ENCODE peak calls at places on chromosomes 5 and 9, in nine cellular contexts. M, X, N, O, K, Q, C, H and Z are unnamed samples.

GRCh38 chr9:126222363-126222834 is 104.2 kb upstream of the MVB12B start:
- DNase-seq in C (no peak), O (no peak), Q (no peak), K (no peak), H (no peak), M (no peak), N (no peak), X (no peak), Z (peak; percentile 24)

GRCh38 chr5:67047180-67047579 is 149.4 kb downstream of the CD180 start:
- DNase-seq in C (no peak), M (peak; percentile 52), K (no peak), Q (no peak), H (no peak), X (no peak), N (no peak), O (no peak), Z (no peak)

GRCh38 chr9:123354806-123355508 is 1.0 kb upstream of the CRB2 start:
- DNase-seq in C (no peak), Q (no peak), O (no peak), N (peak; percentile 10), M (no peak), H (no peak), X (no peak), K (no peak), Z (peak; percentile 56)

GRCh38 chr5:66824476-66824875 is 228.3 kb downstream of the MAST4 start:
- DNase-seq in X (no peak), N (no peak), Q (no peak), K (no peak), H (no peak), C (no peak), O (no peak), M (no peak), Z (no peak)

GRCh38 chr5:133469252-133469651 is 143.1 kb downstream of the FSTL4 start:
- DNase-seq in M (no peak), H (no peak), X (no peak), K (no peak), N (no peak), Q (no peak), O (no peak), C (no peak), Z (no peak)

GRCh38 chr5:135059000-135059923 is 25.2 kb upstream of the PITX1 start:
- DNase-seq in K (no peak), M (no peak), N (no peak), H (no peak), X (no peak), O (no peak), Q (no peak), C (no peak), Z (no peak)

GRCh38 chr5:26568316-26568715 is 470.1 kb downstream of the CDH9 start:
- DNase-seq in X (no peak), N (no peak), Q (no peak), O (no peak), C (no peak), H (no peak), K (no peak), M (no peak), Z (no peak)

GRCh38 chr9:95383198-95383673 is 65.7 kb upstream of the FANCC start:
- DNase-seq in K (peak; percentile 64), O (no peak), M (no peak), C (no peak), X (no peak), Q (no peak), H (no peak), N (no peak), Z (peak; percentile 56)

GRCh38 chr9:93656426-93657222 is 80.2 kb downstream of the PHF2 start:
- DNase-seq in M (no peak), O (no peak), Q (no peak), K (no peak), X (no peak), H (no peak), N (peak; percentile 12), C (no peak), Z (no peak)

GRCh38 chr5:138640138-138640537 is 64.9 kb upstream of the HSPA9 start:
- DNase-seq in Q (no peak), H (no peak), O (no peak), X (no peak), K (no peak), C (no peak), N (no peak), M (no peak), Z (no peak)

GRCh38 chr5:28807230-28807629 is 1768.8 kb upstream of the CDH9 start:
- DNase-seq in M (no peak), Q (no peak), X (no peak), N (no peak), H (no peak), O (no peak), C (no peak), K (no peak), Z (no peak)

GRCh38 chr9:97858826-97859225 is 5.8 kb downstream of the FOXE1 start:
- DNase-seq in C (no peak), O (no peak), H (no peak), M (no peak), N (no peak), X (no peak), Q (no peak), K (peak; percentile 53), Z (no peak)

GRCh38 chr9:19026375-19026774 is 6.6 kb downstream of the SAXO1 start:
- DNase-seq in X (no peak), Q (no peak), N (no peak), K (no peak), H (no peak), M (no peak), C (no peak), O (no peak), Z (no peak)

GRCh38 chr9:6433405-6433804 is 20.4 kb downstream of the UHRF2 start:
- DNase-seq in K (no peak), O (no peak), C (no peak), M (no peak), N (no peak), H (no peak), Q (no peak), X (no peak), Z (no peak)

GRCh38 chr5:159294921-159295320 is 31.8 kb downstream of the UBLCP1 start:
- DNase-seq in O (no peak), N (no peak), C (no peak), Q (no peak), H (no peak), K (no peak), X (no peak), M (no peak), Z (no peak)

GRCh38 chr9:133932633-133933032 is 59.5 kb downstream of the VAV2 start:
- DNase-seq in N (no peak), K (no peak), H (no peak), C (no peak), M (no peak), O (no peak), Q (no peak), X (no peak), Z (no peak)

GRCh38 chr5:36651775-36652685 is 45.6 kb downstream of the SLC1A3 start:
- DNase-seq in C (no peak), O (no peak), X (no peak), H (no peak), K (no peak), Q (no peak), M (peak; percentile 77), N (no peak), Z (no peak)

GRCh38 chr5:179906795-179907569 is 715 bp downstream of the TBC1D9B start:
- DNase-seq in N (peak; percentile 48), M (peak; percentile 36), C (no peak), X (no peak), Q (no peak), H (peak; percentile 16), K (peak; percentile 25), O (no peak), Z (peak; percentile 73)

GRCh38 chr5:87944553-87945320 is 323.9 kb downstream of the TMEM161B start:
- DNase-seq in K (peak; percentile 69), H (no peak), M (no peak), C (peak; percentile 7), N (no peak), O (peak; percentile 78), Q (no peak), X (no peak), Z (peak; percentile 67)

GRCh38 chr5:175728885-175729828 is 71.3 kb downstream of the HRH2 start:
- DNase-seq in K (peak; percentile 78), O (no peak), M (peak; percentile 18), X (no peak), H (no peak), Q (no peak), C (no peak), N (no peak), Z (peak; percentile 78)

GRCh38 chr9:134384811-134385479 is 58.7 kb downstream of the RXRA start:
- DNase-seq in H (no peak), M (no peak), X (no peak), O (peak; percentile 58), N (no peak), Q (no peak), C (no peak), K (no peak), Z (no peak)

GRCh38 chr9:91395553-91396470 is 27.8 kb downstream of the NFIL3 start:
- DNase-seq in X (peak; percentile 42), Q (no peak), O (no peak), N (no peak), M (no peak), K (no peak), C (no peak), H (no peak), Z (no peak)

GRCh38 chr5:77305921-77306320 is 95.4 kb downstream of the PDE8B start:
- DNase-seq in O (no peak), N (no peak), C (no peak), Q (no peak), H (no peak), X (no peak), M (no peak), K (no peak), Z (no peak)

GRCh38 chr5:6461793-6462650 is 13.4 kb downstream of the UBE2QL1 start:
- DNase-seq in Q (no peak), H (no peak), K (no peak), M (no peak), O (no peak), X (no peak), C (no peak), N (no peak), Z (peak; percentile 13)

GRCh38 chr9:88476491-88477271 is 58.3 kb upstream of the NXNL2 start:
- DNase-seq in N (no peak), H (no peak), X (no peak), K (no peak), C (no peak), Q (no peak), O (no peak), M (no peak), Z (no peak)

GRCh38 chr9:70478963-70479641 is 64.6 kb upstream of the KLF9 start:
- DNase-seq in C (no peak), M (peak; percentile 86), O (no peak), Q (no peak), H (no peak), X (no peak), N (no peak), K (peak; percentile 12), Z (no peak)

GRCh38 chr9:105043370-105043936 is 115.5 kb upstream of the ABCA1 start:
- DNase-seq in Q (no peak), X (no peak), N (no peak), C (no peak), H (no peak), O (no peak), K (no peak), M (no peak), Z (no peak)

GRCh38 chr5:32475338-32476097 is 31.0 kb upstream of the ZFR start:
- DNase-seq in C (no peak), Q (no peak), M (no peak), K (no peak), X (no peak), O (no peak), N (no peak), H (no peak), Z (no peak)

GRCh38 chr5:16666861-16667481 is 50.2 kb upstream of the RETREG1 start:
- DNase-seq in M (peak; percentile 72), K (peak; percentile 18), X (no peak), N (no peak), O (no peak), Q (peak; percentile 28), C (peak; percentile 31), H (no peak), Z (peak; percentile 61)